ENCODE peak calls at places on chromosomes 12 and 14, in nine cellular contexts. D is prostate gland, V is stomach, H is right lobe of liver, W is tibial nerve, B is uterus, L is adrenal gland, C is A549, K is body of pancreas. Z is an unnamed sample.

GRCh38 chr12:125533434-125534029 is 468.3 kb downstream of the AACS start:
- DNase-seq in D (no peak), V (peak; percentile 46), H (no peak), W (peak; percentile 15), B (no peak), L (no peak), C (peak; percentile 31), K (peak; percentile 34), Z (peak; percentile 38)

GRCh38 chr12:30197392-30198047 is 413.8 kb upstream of the TMTC1 start:
- DNase-seq in D (no peak), V (no peak), H (no peak), W (no peak), B (no peak), L (no peak), C (no peak), K (no peak), Z (peak; percentile 12)

GRCh38 chr12:107929436-107929835 is 154.9 kb downstream of the ASCL4 start:
- DNase-seq in D (no peak), V (no peak), H (no peak), W (no peak), B (no peak), L (peak; percentile 61), C (peak; percentile 35), K (no peak), Z (peak; percentile 19)

GRCh38 chr12:57888407-57889157 is 42.1 kb upstream of the CTDSP2 start:
- DNase-seq in D (peak; percentile 81), V (peak; percentile 61), H (no peak), W (no peak), B (no peak), L (peak; percentile 71), C (no peak), K (no peak), Z (peak; percentile 32)

GRCh38 chr14:70808402-70809237 is 693 bp downstream of the MAP3K9 start:
- DNase-seq in D (peak; percentile 22), V (peak; percentile 39), H (peak; percentile 63), W (no peak), B (no peak), L (peak; percentile 60), C (peak; percentile 44), K (peak; percentile 28), Z (peak; percentile 25)

GRCh38 chr12:45933504-45933903 is 56.9 kb downstream of the SCAF11 start:
- DNase-seq in D (no peak), V (no peak), H (no peak), W (no peak), B (no peak), L (no peak), C (no peak), K (no peak), Z (no peak)

GRCh38 chr12:50221228-50222008 is 54.2 kb upstream of the CERS5 start:
- DNase-seq in D (peak; percentile 53), V (no peak), H (no peak), W (peak; percentile 40), B (no peak), L (no peak), C (no peak), K (peak; percentile 10), Z (no peak)

GRCh38 chr14:95520346-95520745 is 3.9 kb upstream of the SYNE3 start:
- DNase-seq in D (no peak), V (no peak), H (no peak), W (no peak), B (no peak), L (peak; percentile 66), C (no peak), K (peak; percentile 55), Z (no peak)

DNA sequence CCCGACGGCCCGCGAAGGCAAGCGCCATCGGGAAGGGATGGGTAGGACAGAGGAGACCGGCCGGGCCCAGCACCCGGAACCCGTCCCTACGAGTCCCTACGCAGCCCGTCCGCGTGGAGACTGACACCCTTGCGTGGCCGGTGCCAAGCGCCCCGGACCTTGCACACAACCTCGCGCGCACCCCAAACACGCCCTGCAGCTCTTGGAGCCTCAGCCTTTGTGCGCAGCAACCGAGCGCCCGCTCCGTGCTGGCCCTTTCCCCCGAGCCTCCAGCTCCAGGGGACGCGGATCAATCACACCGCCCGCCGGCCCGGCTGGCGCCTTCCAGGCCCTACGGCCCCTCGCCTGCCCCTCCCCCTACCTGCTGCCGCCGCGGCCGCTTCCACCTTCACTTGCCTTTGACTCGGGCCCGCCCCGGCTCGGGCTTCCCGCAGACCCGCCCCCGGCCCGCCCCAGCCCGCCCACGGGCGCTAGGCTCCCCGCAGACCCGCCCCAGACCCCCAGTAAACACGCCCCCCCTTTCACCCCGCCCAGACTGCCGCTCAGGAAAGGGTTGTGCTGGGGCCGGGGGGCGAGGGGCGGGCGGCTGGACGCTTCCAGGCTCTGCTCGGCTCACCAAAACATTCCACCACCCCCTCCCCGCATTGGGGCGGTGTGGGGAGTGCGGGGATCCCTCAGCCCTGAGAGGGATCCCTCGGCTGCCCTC is at the start of gene NDRG2:
- DNase-seq in D (peak; percentile 84), V (peak; percentile 90), H (peak; percentile 89), W (peak; percentile 72), B (peak; percentile 88), L (peak; percentile 86), C (peak; percentile 49), K (peak; percentile 88), Z (peak; percentile 27)
- TF ChIP-seq POLR2A in D (peak; percentile 82), V (no peak), H (peak; percentile 56), W (no peak), B (peak; percentile 68), L (peak; percentile 63), C (no peak), K (peak; percentile 45), Z (no peak)

GRCh38 chr12:56153291-56154065 is 1.1 kb downstream of the MYL6B start:
- DNase-seq in D (no peak), V (no peak), H (no peak), W (no peak), B (no peak), L (no peak), C (no peak), K (no peak), Z (no peak)

GRCh38 chr12:56150563-56150962 is 1.8 kb upstream of the MYL6B start:
- DNase-seq in D (no peak), V (no peak), H (no peak), W (no peak), B (no peak), L (no peak), C (no peak), K (no peak), Z (no peak)

GRCh38 chr12:56152756-56153137 is 360 bp downstream of the MYL6B start:
- DNase-seq in D (no peak), V (no peak), H (no peak), W (no peak), B (no peak), L (no peak), C (no peak), K (no peak), Z (no peak)

GRCh38 chr12:56152132-56152755 is at the start of gene MYL6B:
- DNase-seq in D (peak; percentile 93), V (peak; percentile 95), H (peak; percentile 94), W (peak; percentile 89), B (peak; percentile 93), L (peak; percentile 97), C (peak; percentile 94), K (peak; percentile 94), Z (peak; percentile 77)

GRCh38 chr12:56151672-56152131 is 685 bp upstream of the MYL6B start:
- DNase-seq in D (peak; percentile 62), V (peak; percentile 68), H (peak; percentile 51), W (peak; percentile 25), B (no peak), L (peak; percentile 84), C (peak; percentile 94), K (peak; percentile 74), Z (no peak)
- TF ChIP-seq POLR2A in D (no peak), V (no peak), H (no peak), W (no peak), B (no peak), L (no peak), C (peak; percentile 19), K (no peak), Z (no peak)

GRCh38 chr12:32135967-32136366 is 29.3 kb downstream of the BICD1 start:
- DNase-seq in D (no peak), V (no peak), H (no peak), W (no peak), B (no peak), L (no peak), C (no peak), K (no peak), Z (no peak)

GRCh38 chr12:32131666-32132065 is 25.0 kb downstream of the BICD1 start:
- DNase-seq in D (no peak), V (no peak), H (no peak), W (no peak), B (no peak), L (no peak), C (no peak), K (no peak), Z (no peak)

GRCh38 chr12:32136404-32136803 is 29.8 kb downstream of the BICD1 start:
- DNase-seq in D (no peak), V (no peak), H (no peak), W (no peak), B (no peak), L (no peak), C (no peak), K (no peak), Z (no peak)

GRCh38 chr12:32139064-32139421 is 32.4 kb downstream of the BICD1 start:
- DNase-seq in D (no peak), V (no peak), H (no peak), W (peak; percentile 16), B (no peak), L (no peak), C (no peak), K (peak; percentile 27), Z (no peak)

DNA sequence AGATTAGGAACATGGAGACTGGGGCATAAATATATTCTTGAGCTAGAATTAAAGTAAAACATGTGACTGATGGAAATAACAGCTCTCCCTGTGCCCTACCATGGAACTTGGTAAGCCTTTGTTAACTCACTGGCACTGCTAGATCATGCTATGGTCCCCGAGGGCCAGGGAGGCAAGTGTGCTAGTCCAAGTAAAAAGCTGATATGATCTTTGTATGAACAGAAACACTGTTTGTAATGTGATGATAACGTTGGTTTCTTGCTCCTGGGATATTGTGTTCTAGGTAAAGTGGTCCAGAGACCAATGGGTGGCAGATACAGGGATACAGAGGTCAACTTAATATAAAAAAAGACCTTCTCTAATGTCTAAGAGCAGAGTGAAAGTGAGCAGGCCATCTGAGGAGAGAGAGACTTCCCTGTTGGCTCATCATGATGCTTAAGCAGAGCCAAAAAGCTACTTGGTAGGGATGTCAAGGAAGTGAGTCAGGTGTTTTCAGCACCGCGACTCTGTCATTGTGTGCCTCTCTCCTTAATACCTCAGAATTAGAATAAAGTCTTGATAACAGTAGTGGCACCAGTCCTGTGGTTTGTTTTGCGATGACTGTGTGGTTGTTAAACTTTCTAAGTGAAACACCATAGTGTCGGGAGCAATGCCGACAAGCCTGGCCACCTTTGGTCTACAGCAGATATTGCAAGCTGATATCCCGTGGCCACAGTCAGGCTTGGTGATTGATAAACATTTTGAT is 27.7 kb downstream of the BICD1 start:
- DNase-seq in D (no peak), V (no peak), H (no peak), W (no peak), B (no peak), L (no peak), C (no peak), K (no peak), Z (peak; percentile 35)
- TF ChIP-seq POLR2A in D (no peak), V (no peak), H (no peak), W (no peak), B (no peak), L (no peak), C (no peak), K (no peak), Z (no peak)

GRCh38 chr14:74591899-74592298 is 20.1 kb downstream of the LTBP2 start:
- DNase-seq in D (no peak), V (no peak), H (no peak), W (no peak), B (no peak), L (no peak), C (no peak), K (no peak), Z (no peak)

GRCh38 chr14:74591394-74591793 is 20.6 kb downstream of the LTBP2 start:
- DNase-seq in D (peak; percentile 51), V (no peak), H (no peak), W (no peak), B (no peak), L (no peak), C (no peak), K (no peak), Z (no peak)

GRCh38 chr14:74594021-74594420 is 18.0 kb downstream of the LTBP2 start:
- DNase-seq in D (no peak), V (no peak), H (no peak), W (no peak), B (no peak), L (no peak), C (no peak), K (no peak), Z (no peak)

GRCh38 chr14:74593241-74593985 is 18.6 kb downstream of the LTBP2 start:
- DNase-seq in D (no peak), V (no peak), H (no peak), W (no peak), B (no peak), L (no peak), C (no peak), K (no peak), Z (no peak)

DNA sequence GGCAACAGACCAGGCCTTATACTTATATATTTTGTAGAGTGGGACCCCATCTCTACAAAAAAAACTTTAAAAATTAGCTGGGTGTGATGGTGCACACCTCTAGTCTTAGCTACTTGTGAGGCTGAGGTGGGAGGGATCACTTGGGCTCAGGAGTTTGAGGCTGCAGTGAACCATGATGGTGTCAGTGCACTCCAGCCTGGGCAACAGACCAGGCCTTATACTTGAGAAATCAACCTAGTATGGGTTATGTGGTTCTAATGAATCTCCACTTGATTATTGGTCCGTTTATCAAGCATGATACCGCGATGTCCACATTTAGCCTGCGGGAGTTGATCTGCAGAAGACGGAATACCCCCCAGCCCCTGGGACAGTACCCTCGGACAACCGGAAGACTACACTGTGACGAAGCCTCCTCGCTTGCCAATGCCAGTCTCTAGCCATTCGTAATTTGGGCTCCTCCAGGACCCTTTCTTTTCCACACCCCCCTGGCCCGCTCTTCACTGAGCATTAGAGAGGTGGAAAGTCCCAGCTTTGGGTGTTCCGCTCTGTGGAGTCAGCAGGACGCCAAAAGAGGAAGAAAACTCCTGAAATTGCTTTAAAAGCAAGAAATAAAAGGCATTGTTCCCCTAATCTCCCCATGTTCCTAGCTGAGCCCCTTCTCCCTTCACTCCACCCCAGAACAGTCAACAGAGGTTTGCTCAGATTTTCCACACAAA is 19.4 kb downstream of the LTBP2 start:
- DNase-seq in D (no peak), V (no peak), H (no peak), W (no peak), B (no peak), L (no peak), C (no peak), K (no peak), Z (no peak)
- TF ChIP-seq POLR2A in D (no peak), V (no peak), H (no peak), W (no peak), B (no peak), L (no peak), C (no peak), K (no peak), Z (no peak)

Z was measured in H54.